ENCODE peak calls at places on chromosomes 7 and 10, in ten cellular contexts. One of them, this sample, is unnamed.

GRCh38 chr10:62885656-62886461 is 69.7 kb upstream of the EGR2 start:
- DNase-seq in NCI-H2107: no peak
- DNase-seq in endothelial cell: no peak
- DNase-seq in iPS DF 6.9: no peak
- DNase-seq in RWPE1: no peak
- DNase-seq in NCI-H345: no peak
- DNase-seq in stimulated activated CD8-positive, alpha-beta memory T cell treated with anti-CD3 and anti-CD28 coated beads, Interleukin-7, amount 100 ng/mL, for 1 hour: no peak
- DNase-seq in AG09309: no peak
- DNase-seq in activated CD4-positive, alpha-beta T cell treated with anti-CD3 and anti-CD28 coated beads, Interleukin-2, amount 50 U/mL, for 4 hours: no peak
- DNase-seq in Daoy: peak; percentile 47
- DNase-seq in this sample: no peak

GRCh38 chr10:3091346-3091787 is 24.0 kb downstream of the PFKP start:
- DNase-seq in RWPE1: peak; percentile 42
- DNase-seq in activated CD4-positive, alpha-beta T cell treated with anti-CD3 and anti-CD28 coated beads, Interleukin-2, amount 50 U/mL, for 4 hours: no peak
- DNase-seq in AG09309: peak; percentile 64
- DNase-seq in Daoy: peak; percentile 57
- DNase-seq in stimulated activated CD8-positive, alpha-beta memory T cell treated with anti-CD3 and anti-CD28 coated beads, Interleukin-7, amount 100 ng/mL, for 1 hour: no peak
- DNase-seq in endothelial cell: no peak
- DNase-seq in NCI-H2107: no peak
- DNase-seq in iPS DF 6.9: no peak
- DNase-seq in NCI-H345: no peak
- DNase-seq in this sample: peak; percentile 62

GRCh38 chr10:35640474-35640873 is 1.6 kb downstream of the FZD8 start:
- DNase-seq in NCI-H2107: peak; percentile 3
- DNase-seq in NCI-H345: peak; percentile 52
- DNase-seq in AG09309: no peak
- DNase-seq in endothelial cell: peak; percentile 76
- DNase-seq in iPS DF 6.9: no peak
- DNase-seq in activated CD4-positive, alpha-beta T cell treated with anti-CD3 and anti-CD28 coated beads, Interleukin-2, amount 50 U/mL, for 4 hours: no peak
- DNase-seq in stimulated activated CD8-positive, alpha-beta memory T cell treated with anti-CD3 and anti-CD28 coated beads, Interleukin-7, amount 100 ng/mL, for 1 hour: no peak
- DNase-seq in RWPE1: peak; percentile 57
- DNase-seq in Daoy: peak; percentile 79
- DNase-seq in this sample: no peak

GRCh38 chr7:43439631-43440401 is 143.1 kb upstream of the STK17A start:
- DNase-seq in stimulated activated CD8-positive, alpha-beta memory T cell treated with anti-CD3 and anti-CD28 coated beads, Interleukin-7, amount 100 ng/mL, for 1 hour: no peak
- DNase-seq in activated CD4-positive, alpha-beta T cell treated with anti-CD3 and anti-CD28 coated beads, Interleukin-2, amount 50 U/mL, for 4 hours: peak; percentile 31
- DNase-seq in NCI-H2107: no peak
- DNase-seq in Daoy: peak; percentile 77
- DNase-seq in AG09309: no peak
- DNase-seq in endothelial cell: peak; percentile 66
- DNase-seq in NCI-H345: peak; percentile 20
- DNase-seq in RWPE1: peak; percentile 27
- DNase-seq in iPS DF 6.9: peak; percentile 57
- DNase-seq in this sample: no peak

GRCh38 chr7:86667732-86668131 is 24.0 kb downstream of the GRM3 start:
- DNase-seq in RWPE1: no peak
- DNase-seq in iPS DF 6.9: no peak
- DNase-seq in Daoy: no peak
- DNase-seq in AG09309: no peak
- DNase-seq in NCI-H2107: peak; percentile 12
- DNase-seq in stimulated activated CD8-positive, alpha-beta memory T cell treated with anti-CD3 and anti-CD28 coated beads, Interleukin-7, amount 100 ng/mL, for 1 hour: no peak
- DNase-seq in endothelial cell: peak; percentile 31
- DNase-seq in activated CD4-positive, alpha-beta T cell treated with anti-CD3 and anti-CD28 coated beads, Interleukin-2, amount 50 U/mL, for 4 hours: no peak
- DNase-seq in NCI-H345: peak; percentile 31
- DNase-seq in this sample: no peak

GRCh38 chr7:29135851-29136250 is 10.5 kb downstream of the CPVL start:
- DNase-seq in activated CD4-positive, alpha-beta T cell treated with anti-CD3 and anti-CD28 coated beads, Interleukin-2, amount 50 U/mL, for 4 hours: no peak
- DNase-seq in NCI-H2107: no peak
- DNase-seq in AG09309: no peak
- DNase-seq in RWPE1: no peak
- DNase-seq in NCI-H345: no peak
- DNase-seq in iPS DF 6.9: no peak
- DNase-seq in stimulated activated CD8-positive, alpha-beta memory T cell treated with anti-CD3 and anti-CD28 coated beads, Interleukin-7, amount 100 ng/mL, for 1 hour: no peak
- DNase-seq in Daoy: no peak
- DNase-seq in endothelial cell: no peak
- DNase-seq in this sample: no peak

GRCh38 chr7:1100386-1100785 is 12.5 kb downstream of the GPER1 start:
- DNase-seq in NCI-H345: no peak
- DNase-seq in NCI-H2107: no peak
- DNase-seq in iPS DF 6.9: no peak
- DNase-seq in endothelial cell: no peak
- DNase-seq in AG09309: no peak
- DNase-seq in Daoy: no peak
- DNase-seq in stimulated activated CD8-positive, alpha-beta memory T cell treated with anti-CD3 and anti-CD28 coated beads, Interleukin-7, amount 100 ng/mL, for 1 hour: no peak
- DNase-seq in activated CD4-positive, alpha-beta T cell treated with anti-CD3 and anti-CD28 coated beads, Interleukin-2, amount 50 U/mL, for 4 hours: no peak
- DNase-seq in RWPE1: no peak
- DNase-seq in this sample: no peak

GRCh38 chr10:48209246-48209645 is 65.2 kb downstream of the FRMPD2 start:
- DNase-seq in NCI-H2107: no peak
- DNase-seq in iPS DF 6.9: no peak
- DNase-seq in endothelial cell: no peak
- DNase-seq in AG09309: no peak
- DNase-seq in Daoy: no peak
- DNase-seq in activated CD4-positive, alpha-beta T cell treated with anti-CD3 and anti-CD28 coated beads, Interleukin-2, amount 50 U/mL, for 4 hours: no peak
- DNase-seq in stimulated activated CD8-positive, alpha-beta memory T cell treated with anti-CD3 and anti-CD28 coated beads, Interleukin-7, amount 100 ng/mL, for 1 hour: no peak
- DNase-seq in RWPE1: no peak
- DNase-seq in NCI-H345: no peak
- DNase-seq in this sample: no peak

GRCh38 chr10:52485486-52485885 is 171.4 kb downstream of the DKK1 start:
- DNase-seq in RWPE1: no peak
- DNase-seq in AG09309: no peak
- DNase-seq in stimulated activated CD8-positive, alpha-beta memory T cell treated with anti-CD3 and anti-CD28 coated beads, Interleukin-7, amount 100 ng/mL, for 1 hour: no peak
- DNase-seq in NCI-H345: no peak
- DNase-seq in iPS DF 6.9: no peak
- DNase-seq in NCI-H2107: no peak
- DNase-seq in Daoy: no peak
- DNase-seq in activated CD4-positive, alpha-beta T cell treated with anti-CD3 and anti-CD28 coated beads, Interleukin-2, amount 50 U/mL, for 4 hours: no peak
- DNase-seq in endothelial cell: no peak
- DNase-seq in this sample: no peak

GRCh38 chr7:39465055-39465929 is 100.9 kb upstream of the YAE1 start:
- DNase-seq in endothelial cell: peak; percentile 46
- DNase-seq in Daoy: peak; percentile 85
- DNase-seq in iPS DF 6.9: peak; percentile 48
- DNase-seq in stimulated activated CD8-positive, alpha-beta memory T cell treated with anti-CD3 and anti-CD28 coated beads, Interleukin-7, amount 100 ng/mL, for 1 hour: no peak
- DNase-seq in activated CD4-positive, alpha-beta T cell treated with anti-CD3 and anti-CD28 coated beads, Interleukin-2, amount 50 U/mL, for 4 hours: peak; percentile 6
- DNase-seq in AG09309: peak; percentile 39
- DNase-seq in NCI-H345: peak; percentile 60
- DNase-seq in NCI-H2107: peak; percentile 28
- DNase-seq in RWPE1: peak; percentile 69
- DNase-seq in this sample: peak; percentile 61

GRCh38 chr7:46934198-46934825 is 647.6 kb downstream of the TNS3 start:
- DNase-seq in NCI-H2107: no peak
- DNase-seq in activated CD4-positive, alpha-beta T cell treated with anti-CD3 and anti-CD28 coated beads, Interleukin-2, amount 50 U/mL, for 4 hours: no peak
- DNase-seq in RWPE1: no peak
- DNase-seq in iPS DF 6.9: no peak
- DNase-seq in Daoy: no peak
- DNase-seq in stimulated activated CD8-positive, alpha-beta memory T cell treated with anti-CD3 and anti-CD28 coated beads, Interleukin-7, amount 100 ng/mL, for 1 hour: no peak
- DNase-seq in AG09309: no peak
- DNase-seq in NCI-H345: no peak
- DNase-seq in endothelial cell: no peak
- DNase-seq in this sample: no peak

GRCh38 chr7:155998766-155999630 is 186.7 kb upstream of the SHH start:
- DNase-seq in NCI-H2107: no peak
- DNase-seq in Daoy: no peak
- DNase-seq in iPS DF 6.9: no peak
- DNase-seq in stimulated activated CD8-positive, alpha-beta memory T cell treated with anti-CD3 and anti-CD28 coated beads, Interleukin-7, amount 100 ng/mL, for 1 hour: no peak
- DNase-seq in RWPE1: no peak
- DNase-seq in endothelial cell: no peak
- DNase-seq in NCI-H345: no peak
- DNase-seq in activated CD4-positive, alpha-beta T cell treated with anti-CD3 and anti-CD28 coated beads, Interleukin-2, amount 50 U/mL, for 4 hours: no peak
- DNase-seq in AG09309: no peak
- DNase-seq in this sample: peak; percentile 33